ENCODE peak calls at places on chromosomes 5 and 9, in ten cellular contexts. F is Peyer's patch, W is uterus, M is stomach, E is gastrocnemius medialis, S is body of pancreas, C is IMR-90, O is prostate gland, G is A549, Z is heart left ventricle. D is an unnamed sample.
A peak's percentile ranks its signal among the peaks of the same experiment; 100 is the strongest.

GRCh38 chr5:175743676-175744210 is 85.9 kb downstream of the HRH2 start:
- DNase-seq in W (no peak), C (peak; percentile 7), E (no peak), S (no peak), O (no peak), Z (no peak), M (no peak), F (no peak), G (peak; percentile 44), D (no peak)

GRCh38 chr9:13755551-13755950 is 476.1 kb upstream of the MPDZ start:
- DNase-seq in E (no peak), G (no peak), W (no peak), S (no peak), C (no peak), M (no peak), Z (no peak), O (no peak), F (no peak), D (no peak)

GRCh38 chr9:126419475-126419874 is 92.8 kb downstream of the MVB12B start:
- DNase-seq in M (no peak), C (no peak), S (no peak), W (no peak), Z (peak; percentile 44), F (no peak), E (peak; percentile 71), G (no peak), O (no peak), D (no peak)

GRCh38 chr5:111454198-111454606 is 58.1 kb downstream of the STARD4 start:
- DNase-seq in W (no peak), S (no peak), E (no peak), Z (no peak), C (peak; percentile 55), G (no peak), O (no peak), M (no peak), F (no peak), D (no peak)

GRCh38 chr5:168193518-168194240 is 97.8 kb upstream of the WWC1 start:
- DNase-seq in M (no peak), W (no peak), E (no peak), G (no peak), Z (no peak), F (no peak), O (no peak), C (no peak), S (no peak), D (no peak)

GRCh38 chr9:132207839-132208615 is 46.2 kb downstream of the NTNG2 start:
- DNase-seq in W (no peak), S (no peak), F (no peak), C (no peak), O (no peak), G (no peak), E (no peak), M (no peak), Z (no peak), D (no peak)

GRCh38 chr9:8946461-8946860 is 1146.9 kb upstream of the DMAC1 start:
- DNase-seq in E (no peak), O (no peak), G (no peak), Z (no peak), F (no peak), W (no peak), C (no peak), M (no peak), S (no peak), D (no peak)

GRCh38 chr5:34817558-34818351 is 21.2 kb upstream of the TTC23L start:
- DNase-seq in M (no peak), O (no peak), E (no peak), S (no peak), Z (no peak), C (no peak), F (no peak), G (no peak), W (no peak), D (no peak)

GRCh38 chr9:694499-695154 is 146.9 kb upstream of the DMRT1 start:
- DNase-seq in E (peak; percentile 85), S (no peak), G (peak; percentile 34), W (peak; percentile 34), M (no peak), F (no peak), C (peak; percentile 93), Z (peak; percentile 79), O (no peak), D (no peak)

GRCh38 chr9:123637940-123638634 is 282.1 kb downstream of the CRB2 start:
- DNase-seq in S (no peak), G (no peak), F (no peak), W (no peak), E (no peak), Z (no peak), M (no peak), C (peak; percentile 3), O (no peak), D (no peak)

GRCh38 chr5:153632748-153633290 is 142.3 kb downstream of the GRIA1 start:
- DNase-seq in C (peak; percentile 22), O (no peak), Z (no peak), W (no peak), E (no peak), G (no peak), S (no peak), F (no peak), M (no peak), D (no peak)

GRCh38 chr5:9124837-9125236 is 421.0 kb downstream of the SEMA5A start:
- DNase-seq in S (no peak), C (no peak), O (no peak), E (no peak), G (no peak), F (no peak), Z (no peak), M (no peak), W (no peak), D (no peak)

GRCh38 chr9:79695531-79696218 is 123.9 kb downstream of the TLE4 start:
- DNase-seq in E (no peak), W (no peak), Z (no peak), M (no peak), G (no peak), S (no peak), C (no peak), F (no peak), O (no peak), D (no peak)

GRCh38 chr5:79663212-79663611 is 26.4 kb upstream of the CMYA5 start:
- DNase-seq in M (no peak), F (no peak), G (no peak), S (no peak), Z (no peak), W (no peak), O (no peak), C (no peak), E (no peak), D (no peak)
- H3K4me1 ChIP-seq in M (no peaks in the 10 kb centered on the region), F (no peaks in the 10 kb centered on the region), G (no peaks in the 10 kb centered on the region), S (no peaks in the 10 kb centered on the region), Z (no peaks in the 10 kb centered on the region), W (no peaks in the 10 kb centered on the region), O (no peaks in the 10 kb centered on the region), C (no peaks in the 10 kb centered on the region), E (no peaks in the 10 kb centered on the region), D (no peaks in the 10 kb centered on the region)

DNA sequence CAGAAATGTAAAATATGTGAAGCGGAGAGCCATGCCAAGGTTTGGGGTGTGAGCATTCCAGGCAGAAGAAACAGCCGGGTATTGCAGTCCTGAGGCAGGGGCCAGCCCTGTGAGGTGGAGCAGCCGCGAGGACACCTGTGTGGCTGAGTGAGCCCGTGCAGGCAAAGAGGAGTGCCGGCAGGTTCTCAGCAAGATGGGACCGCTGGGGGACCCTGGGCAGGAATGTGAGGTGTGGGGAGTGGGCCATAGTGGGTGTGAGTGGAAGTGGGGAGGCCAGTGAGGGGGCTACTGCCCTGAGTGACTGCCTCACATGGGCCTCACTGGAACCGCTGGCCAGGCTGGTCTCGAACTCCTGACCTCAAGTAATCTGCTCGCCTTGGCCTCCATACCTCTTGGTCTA is 8.1 kb upstream of the PRR7 start:
- DNase-seq in M (no peak), W (no peak), Z (no peak), S (no peak), O (no peak), E (no peak), C (no peak), F (no peak), G (no peak), D (no peak)
- TF ChIP-seq POLR2A in M (no peak), W (no peak), Z (no peak), S (no peak), O (no peak), E (no peak), C (no peak), F (no peak), G (no peak), D (no peak)

GRCh38 chr5:113031132-113031531 is 54.5 kb downstream of the DCP2 start:
- DNase-seq in W (no peak), M (no peak), E (no peak), C (no peak), O (no peak), Z (no peak), S (no peak), G (no peak), F (no peak), D (no peak)
- H3K4me3 ChIP-seq in W (no peak overlapping the region), M (no peak overlapping the region), E (no peak overlapping the region), C (no peak overlapping the region), O (no peak overlapping the region), Z (no peak overlapping the region), S (no peak overlapping the region), G (no peak overlapping the region), F (no peak overlapping the region), D (no peak overlapping the region)

GRCh38 chr5:82313016-82313415 is 34.9 kb upstream of the RPS23 start:
- DNase-seq in Z (no peak), S (no peak), M (no peak), W (no peak), G (no peak), F (no peak), E (no peak), C (no peak), O (no peak), D (no peak)
- H3K4me1 ChIP-seq in Z (peaks cover 12% of the 10 kb centered on the region), S (no peaks in the 10 kb centered on the region), M (peaks cover 7% of the 10 kb centered on the region), W (no peaks in the 10 kb centered on the region), G (no peaks in the 10 kb centered on the region), F (no peaks in the 10 kb centered on the region), E (no peaks in the 10 kb centered on the region), C (peaks cover 6% of the 10 kb centered on the region), O (no peaks in the 10 kb centered on the region), D (peaks cover 7% of the 10 kb centered on the region)

DNA sequence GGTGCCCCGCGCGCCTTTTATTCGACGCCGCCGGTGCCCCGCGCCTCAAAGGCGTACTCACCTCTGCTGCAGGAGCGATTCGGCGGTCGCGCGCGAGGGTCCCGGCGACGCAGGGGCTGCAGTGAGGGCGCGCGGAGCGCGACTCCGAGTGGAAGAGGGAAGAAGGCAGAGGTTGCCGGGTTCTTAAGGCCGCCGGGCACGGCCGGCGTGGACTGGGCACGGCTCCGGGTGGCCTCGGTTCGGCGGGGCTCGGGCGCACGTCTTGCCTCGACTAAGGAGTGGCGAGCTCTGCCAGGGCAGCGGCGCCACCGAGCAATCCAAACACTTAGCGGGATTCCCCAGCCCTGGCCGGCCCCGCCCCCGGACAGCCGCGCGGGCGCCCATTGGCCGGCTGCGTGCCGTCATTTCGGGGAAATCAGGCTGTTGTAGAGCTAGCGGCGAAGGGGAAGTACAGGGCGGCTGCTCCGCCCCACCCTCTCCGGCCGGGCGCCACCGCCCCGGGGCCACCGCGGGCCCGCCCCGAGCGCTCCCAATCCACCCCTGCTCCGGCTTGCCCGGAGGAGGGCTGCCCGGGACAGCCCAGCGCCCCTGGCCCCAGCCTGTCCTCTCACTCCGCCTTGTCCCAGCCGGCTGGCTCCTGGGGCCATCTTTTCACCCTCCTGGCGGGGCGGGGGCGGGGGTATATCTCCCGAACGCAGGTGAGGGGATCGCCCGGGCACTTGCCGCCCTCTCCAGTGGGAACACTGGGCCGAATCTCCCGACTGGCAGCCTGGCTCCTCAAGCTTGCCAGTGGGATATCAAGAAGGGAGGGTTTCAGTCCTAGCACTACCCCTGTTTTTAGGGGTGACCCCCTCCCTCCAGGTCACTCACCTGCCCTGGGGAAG is at the start of gene IRF1:
- DNase-seq in G (peak; percentile 97), W (peak; percentile 98), E (peak; percentile 96), O (peak; percentile 97), F (peak; percentile 95), Z (peak; percentile 98), C (peak; percentile 94), S (peak; percentile 96), M (peak; percentile 97), D (peak; percentile 94)
- TF ChIP-seq POLR2A in G (peak; percentile 94), W (peak; percentile 94), E (peak; percentile 96), O (peak; percentile 94), F (peak; percentile 99), Z (peak; percentile 96), C (peak; percentile 99), S (peak; percentile 98), M (peak; percentile 78), D (peak; percentile 95)